ENCODE peak calls at places on chromosomes 3 and 15, in seven cellular contexts. H is A549, E is HepG2, Z is HCT116, V is H1, P is GM12878, O is K562. Q is an unnamed sample. For H3K4me1, the result is how much of the 10 kb centered on the place peaks cover.

GRCh38 chr3:11335056-11335608 is 62.9 kb downstream of the ATG7 start:
- DNase-seq in P (peak), H (peak), Z (peak), V (no peak), E (peak), O (peak), Q (peak)

GRCh38 chr15:28091313-28091712 is 7.8 kb downstream of the OCA2 start:
- DNase-seq in O (no peak), Z (no peak), P (no peak), E (no peak), V (no peak), H (no peak), Q (no peak)

GRCh38 chr3:140276698-140277097 is 341.7 kb downstream of the CLSTN2 start:
- DNase-seq in P (no peak), V (no peak), Z (peak), H (no peak), E (peak), O (peak), Q (peak)

GRCh38 chr15:72193781-72194396 is 3.7 kb downstream of the GRAMD2A start:
- DNase-seq in O (no peak), E (no peak), Z (no peak), P (no peak), V (no peak), H (no peak), Q (no peak)

GRCh38 chr3:194840661-194841514 is 155.2 kb downstream of the FAM43A start:
- DNase-seq in V (no peak), Z (peak), P (no peak), O (peak), H (peak), E (peak), Q (peak)

GRCh38 chr3:190534386-190534785 is 20.5 kb downstream of the IL1RAP start:
- DNase-seq in V (no peak), H (no peak), E (no peak), O (no peak), P (no peak), Z (no peak), Q (no peak)

GRCh38 chr15:54803139-54803808 is 393.5 kb downstream of the RSL24D1 start:
- DNase-seq in E (no peak), H (peak), P (peak), O (no peak), Z (no peak), V (no peak), Q (peak)

GRCh38 chr15:63998489-63998888 is 47.8 kb downstream of the DAPK2 start:
- DNase-seq in V (no peak), P (no peak), E (no peak), H (no peak), Z (no peak), O (no peak), Q (no peak)

GRCh38 chr3:11300970-11301369 is 28.8 kb downstream of the ATG7 start:
- DNase-seq in O (no peak), Z (no peak), E (no peak), H (no peak), P (peak), V (no peak), Q (peak)

GRCh38 chr3:125163739-125164601 is 48.6 kb downstream of the SLC12A8 start:
- DNase-seq in E (peak), V (no peak), O (no peak), Z (no peak), P (no peak), H (no peak), Q (no peak)

GRCh38 chr3:60182697-60183096 is 1068.6 kb downstream of the FHIT start:
- DNase-seq in H (no peak), P (no peak), Z (no peak), O (no peak), E (no peak), V (no peak), Q (no peak)

GRCh38 chr3:42979044-42979962 is at the start of gene GASK1A:
- DNase-seq in Z (no peak), H (no peak), O (no peak), P (no peak), V (peak), E (no peak), Q (no peak)

GRCh38 chr3:14508966-14509795 is 31.0 kb downstream of the GRIP2 start:
- DNase-seq in E (peak), P (no peak), Z (peak), O (peak), V (peak), H (peak), Q (peak)

GRCh38 chr3:66885326-66886000 is 112.6 kb upstream of the KBTBD8 start:
- DNase-seq in E (no peak), P (no peak), O (no peak), Z (peak), V (no peak), H (no peak), Q (peak)

GRCh38 chr15:42062284-42062806 is 32.0 kb downstream of the PLA2G4D start:
- DNase-seq in V (no peak), O (no peak), H (no peak), E (no peak), P (no peak), Z (no peak), Q (no peak)

GRCh38 chr3:53167418-53168174 is 6.6 kb downstream of the PRKCD start:
- DNase-seq in P (no peak), V (no peak), Z (no peak), O (no peak), H (no peak), E (no peak), Q (no peak)

GRCh38 chr3:133384331-133385027 is 15.4 kb upstream of the BFSP2 start:
- DNase-seq in H (peak), E (peak), V (peak), O (peak), Z (peak), P (no peak), Q (peak)

GRCh38 chr3:31066999-31067398 is 172.5 kb upstream of the GADL1 start:
- DNase-seq in V (no peak), H (no peak), Z (no peak), E (no peak), O (no peak), P (no peak), Q (peak)

GRCh38 chr3:27939940-27940339 is 217.8 kb upstream of the EOMES start:
- DNase-seq in V (no peak), H (no peak), E (peak), O (no peak), Z (no peak), P (no peak), Q (peak)

GRCh38 chr15:79051941-79052731 is 38.4 kb downstream of the RASGRF1 start:
- DNase-seq in P (no peak), V (no peak), O (no peak), H (no peak), E (no peak), Z (no peak), Q (no peak)

GRCh38 chr3:175163686-175164085 is 304.6 kb downstream of the NAALADL2 start:
- DNase-seq in V (no peak), P (no peak), Z (no peak), H (no peak), E (no peak), O (no peak), Q (no peak)

GRCh38 chr15:99961011-99961441 is 227.8 kb upstream of the LYSMD4 start:
- DNase-seq in P (no peak), V (peak), O (no peak), Z (peak), E (no peak), H (no peak), Q (no peak)

GRCh38 chr15:88974392-88974791 is 61.2 kb upstream of the MFGE8 start:
- DNase-seq in P (no peak), O (no peak), H (no peak), Z (no peak), E (no peak), V (no peak), Q (peak)

GRCh38 chr3:55461896-55462295 is 25.2 kb downstream of the WNT5A start:
- DNase-seq in H (no peak), V (peak), E (no peak), P (no peak), O (no peak), Z (no peak), Q (peak)

GRCh38 chr3:99925584-99925983 is 107.9 kb downstream of the CMSS1 start:
- DNase-seq in Z (no peak), O (no peak), H (no peak), P (no peak), E (no peak), V (no peak), Q (peak)

GRCh38 chr3:59595830-59596229 is 546.0 kb upstream of the CFAP20DC start:
- DNase-seq in V (no peak), E (no peak), H (no peak), P (no peak), O (no peak), Z (no peak), Q (no peak)

GRCh38 chr3:43288366-43288765 is 2.0 kb downstream of the SNRK start:
- DNase-seq in H (no peak), O (no peak), E (no peak), V (no peak), Z (no peak), P (no peak), Q (peak)

GRCh38 chr15:40323239-40323952 is at the start of gene INAFM2:
- DNase-seq in P (peak), V (peak), E (peak), O (peak), H (peak), Z (peak), Q (peak)

GRCh38 chr15:62952969-62953368 is 89.6 kb upstream of the TPM1 start:
- DNase-seq in H (no peak), E (no peak), P (no peak), V (no peak), Z (no peak), O (peak), Q (no peak)

GRCh38 chr15:74920472-74920871 is 13.8 kb upstream of the FAM219B start:
- DNase-seq in O (no peak), H (no peak), Z (no peak), V (no peak), E (no peak), P (no peak), Q (no peak)

GRCh38 chr15:23073890-23074631 is 34.7 kb upstream of the TUBGCP5 start:
- DNase-seq in P (no peak), V (no peak), Z (no peak), O (no peak), H (no peak), E (no peak), Q (no peak)

GRCh38 chr15:40103124-40103858 is 5.4 kb downstream of the BMF start:
- DNase-seq in Z (no peak), H (no peak), P (no peak), O (no peak), E (no peak), V (peak), Q (peak)

GRCh38 chr3:23668430-23668904 is 137.3 kb upstream of the UBE2E1 start:
- DNase-seq in E (no peak), O (no peak), P (no peak), V (no peak), Z (peak), H (peak), Q (peak)
- H3K4me1 ChIP-seq in E (under half), O (under half), P (under half), V (under half), Z (under half), H (under half), Q (under half)

GRCh38 chr3:101994386-101994785 is 145.1 kb downstream of the NFKBIZ start:
- DNase-seq in H (no peak), Z (no peak), V (no peak), E (no peak), P (no peak), O (no peak), Q (no peak)
- TF ChIP-seq CEBPB in H (no peak), Z (no peak), V (no peak), E (no peak), P (no peak), O (no peak), Q (no peak)

DNA sequence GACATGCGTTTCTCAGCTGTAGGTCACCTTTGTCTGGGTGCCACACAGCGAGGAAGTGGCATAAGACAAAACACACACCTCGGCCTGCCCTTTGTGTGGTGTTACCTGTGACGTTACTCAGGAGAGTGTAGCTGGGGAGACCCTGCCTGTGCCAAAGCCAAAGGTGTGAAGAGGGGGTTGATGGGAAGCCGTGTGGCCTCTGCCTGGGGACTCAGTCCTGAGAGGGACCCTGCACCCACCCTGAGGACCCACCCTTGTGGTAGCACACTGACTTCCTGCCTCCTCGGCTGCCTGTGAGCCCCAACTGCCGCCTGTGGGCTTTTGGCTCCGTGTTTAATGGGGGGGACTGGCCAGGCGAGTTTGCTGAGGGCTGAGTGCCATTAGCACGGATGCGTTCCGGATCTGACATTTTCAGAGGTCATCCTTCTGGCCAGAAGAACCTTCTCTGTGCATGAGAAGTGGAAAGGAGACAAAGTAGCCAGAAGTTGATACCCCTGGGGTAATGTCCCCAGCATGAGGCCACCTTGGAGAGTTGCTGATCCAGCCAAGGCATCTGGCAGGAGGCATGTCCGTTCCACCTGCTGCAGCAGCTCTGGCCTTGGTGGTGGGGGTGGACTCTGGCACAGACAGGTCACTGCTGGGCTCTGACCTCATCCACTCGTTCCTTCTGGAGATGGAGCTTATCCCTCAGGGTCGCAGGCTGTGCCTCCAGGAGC is 51.8 kb upstream of the FURIN start:
- DNase-seq in H (no peak), P (no peak), Z (no peak), E (no peak), O (no peak), V (no peak), Q (no peak)
- H3K4me1 ChIP-seq in H (under half), P (under half), Z (under half), E (under half), O (under half), V (under half), Q (under half)

DNA sequence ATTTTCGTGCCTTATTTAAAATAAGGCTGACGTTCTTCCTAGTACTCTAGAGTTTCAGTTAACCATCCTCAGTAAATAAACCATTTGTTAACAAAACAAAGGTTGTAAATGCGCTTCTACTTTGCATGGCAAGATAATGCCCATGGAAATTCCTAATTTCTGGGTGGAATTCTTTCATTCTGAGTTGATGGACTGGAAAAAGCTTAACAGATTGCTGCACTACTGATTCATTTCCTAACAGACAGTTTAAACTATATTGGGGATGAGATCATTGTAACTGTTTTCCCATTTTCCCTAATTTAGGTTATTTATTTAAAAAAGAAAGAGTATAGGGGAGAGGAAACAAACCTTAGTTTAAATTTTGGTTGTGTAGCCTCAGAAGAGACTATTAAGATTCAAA is 342.2 kb downstream of the NLGN1 start:
- DNase-seq in E (no peak), H (no peak), Z (no peak), O (no peak), V (no peak), P (no peak), Q (peak)
- TF ChIP-seq CEBPB in E (no peak), H (no peak), Z (no peak), O (no peak), V (no peak), P (no peak), Q (no peak)

GRCh38 chr3:179933079-179933478 is 103.7 kb downstream of the PEX5L start:
- DNase-seq in H (no peak), V (no peak), E (no peak), O (no peak), P (no peak), Z (no peak), Q (no peak)
- H3K4me1 ChIP-seq in H (under half), V (under half), E (under half), O (under half), P (under half), Z (under half), Q (under half)

DNA sequence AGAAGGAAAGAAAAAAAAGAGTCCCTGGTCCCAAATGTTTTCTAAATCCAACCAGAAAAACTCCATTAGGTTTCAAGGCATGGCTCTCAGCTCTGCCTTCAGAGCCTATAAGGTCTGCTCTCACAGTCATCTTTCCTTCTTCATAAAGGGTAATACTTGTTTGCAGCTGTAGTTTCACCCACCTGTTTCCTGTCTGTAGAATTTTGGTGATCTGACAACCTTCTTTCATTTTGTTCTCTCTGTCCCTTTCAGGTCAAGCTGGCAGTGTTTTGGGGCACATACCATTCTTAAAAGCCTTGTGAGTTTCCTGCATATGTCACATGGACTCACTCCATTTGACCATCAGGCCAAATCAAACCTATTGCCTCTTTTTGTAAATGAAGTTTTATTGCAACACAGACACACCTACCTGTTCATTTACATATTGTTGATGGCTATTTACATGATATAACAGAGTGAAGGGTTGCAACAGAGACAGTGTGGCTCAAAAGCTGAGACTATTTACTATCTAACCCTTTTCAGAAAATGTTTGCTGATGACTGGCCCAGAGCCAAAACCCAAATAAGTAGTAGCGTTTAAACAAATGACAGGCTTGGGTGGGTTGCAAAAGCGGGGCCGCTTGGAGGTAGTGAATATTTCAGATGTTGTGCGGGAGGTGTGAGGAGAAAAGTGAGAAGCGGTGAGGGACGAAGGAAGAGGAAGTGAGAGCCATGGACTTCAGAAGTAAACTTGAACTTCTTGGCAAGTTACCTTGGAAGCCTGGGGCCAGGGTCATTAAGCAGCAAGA is 292.7 kb upstream of the PROK2 start:
- DNase-seq in O (no peak), Z (no peak), H (no peak), P (no peak), E (no peak), V (no peak), Q (no peak)
- TF ChIP-seq CEBPB in O (no peak), Z (no peak), H (no peak), P (no peak), E (no peak), V (no peak), Q (no peak)